ENCODE peak calls at places on chromosomes 1 and 21, in ten cellular contexts. U, M, B, Z, R, N, V, A, T and F are unnamed samples.
A peak's percentile ranks its signal among the peaks of the same experiment; 100 is the strongest.

GRCh38 chr1:83029050-83029449 is 969.9 kb downstream of the TTLL7 start:
- DNase-seq in N (no peak), U (no peak), Z (no peak), V (no peak), R (no peak), A (no peak), T (no peak), M (no peak), B (no peak), F (no peak)

GRCh38 chr21:21007606-21008005 is 9.4 kb downstream of the NCAM2 start:
- DNase-seq in V (no peak), M (no peak), R (no peak), U (no peak), B (peak; percentile 5), N (no peak), Z (no peak), A (no peak), T (no peak), F (no peak)

GRCh38 chr1:217407426-217407825 is 223.5 kb downstream of the GPATCH2 start:
- DNase-seq in Z (no peak), V (no peak), R (no peak), B (no peak), M (no peak), T (no peak), N (no peak), U (peak; percentile 8), A (no peak), F (no peak)

GRCh38 chr1:59126361-59126760 is 170.5 kb upstream of the FGGY start:
- DNase-seq in T (no peak), B (no peak), Z (no peak), M (no peak), V (no peak), U (no peak), R (no peak), N (no peak), A (no peak), F (no peak)

GRCh38 chr1:181036107-181036843 is 2.5 kb downstream of the MR1 start:
- DNase-seq in A (no peak), U (no peak), B (no peak), T (no peak), M (no peak), Z (no peak), N (no peak), V (no peak), R (no peak), F (no peak)

GRCh38 chr1:200960948-200961340 is 62.6 kb downstream of the KIF21B start:
- DNase-seq in A (no peak), M (no peak), N (no peak), V (no peak), U (no peak), Z (no peak), R (no peak), T (no peak), B (no peak), F (no peak)

GRCh38 chr1:44885406-44885805 is 42.4 kb upstream of the PTCH2 start:
- DNase-seq in M (no peak), T (no peak), U (no peak), A (no peak), N (no peak), V (no peak), R (no peak), Z (no peak), B (no peak), F (no peak)

GRCh38 chr21:34526618-34527290 is 14.7 kb upstream of the KCNE1 start:
- DNase-seq in T (peak; percentile 18), B (peak; percentile 100), N (peak; percentile 48), Z (no peak), V (peak; percentile 97), A (peak; percentile 91), R (peak; percentile 85), U (no peak), M (peak; percentile 98), F (no peak)

GRCh38 chr21:21688877-21689276 is 690.7 kb downstream of the NCAM2 start:
- DNase-seq in A (peak; percentile 46), N (no peak), U (no peak), Z (no peak), M (no peak), T (no peak), R (no peak), B (no peak), V (peak; percentile 46), F (no peak)

GRCh38 chr1:33152685-33153432 is 29.0 kb downstream of the TRIM62 start:
- DNase-seq in M (no peak), T (peak; percentile 53), A (no peak), B (no peak), N (no peak), R (peak; percentile 53), Z (no peak), V (no peak), U (no peak), F (no peak)

GRCh38 chr1:145983206-145983675 is 13.1 kb downstream of the TXNIP start:
- DNase-seq in B (no peak), V (peak; percentile 40), M (no peak), T (no peak), R (peak; percentile 89), U (no peak), A (no peak), N (no peak), Z (no peak), F (no peak)

GRCh38 chr1:25914074-25914995 is 8.1 kb upstream of the STMN1 start:
- DNase-seq in Z (no peak), V (no peak), T (no peak), B (no peak), A (peak; percentile 41), R (no peak), U (no peak), M (no peak), N (no peak), F (no peak)

GRCh38 chr1:25918615-25919014 is 12.4 kb upstream of the STMN1 start:
- DNase-seq in B (no peak), V (no peak), R (no peak), T (no peak), M (no peak), Z (no peak), U (no peak), N (no peak), A (no peak), F (no peak)

GRCh38 chr1:25913166-25913565 is 6.9 kb upstream of the STMN1 start:
- DNase-seq in B (no peak), M (no peak), A (no peak), R (no peak), T (no peak), N (no peak), U (no peak), Z (no peak), V (no peak), F (no peak)

GRCh38 chr1:25917996-25918395 is 11.8 kb upstream of the STMN1 start:
- DNase-seq in N (no peak), V (no peak), T (no peak), R (no peak), U (no peak), B (no peak), Z (no peak), M (no peak), A (peak; percentile 28), F (no peak)

GRCh38 chr1:25916460-25916859 is 10.2 kb upstream of the STMN1 start:
- DNase-seq in T (no peak), R (no peak), B (no peak), V (no peak), U (no peak), M (no peak), Z (no peak), N (no peak), A (no peak), F (no peak)
- TF ChIP-seq CTCF in T (no peak), R (no peak), B (no peak), V (no peak), U (no peak), M (no peak), Z (no peak), N (no peak), A (no peak), F (no peak)

DNA sequence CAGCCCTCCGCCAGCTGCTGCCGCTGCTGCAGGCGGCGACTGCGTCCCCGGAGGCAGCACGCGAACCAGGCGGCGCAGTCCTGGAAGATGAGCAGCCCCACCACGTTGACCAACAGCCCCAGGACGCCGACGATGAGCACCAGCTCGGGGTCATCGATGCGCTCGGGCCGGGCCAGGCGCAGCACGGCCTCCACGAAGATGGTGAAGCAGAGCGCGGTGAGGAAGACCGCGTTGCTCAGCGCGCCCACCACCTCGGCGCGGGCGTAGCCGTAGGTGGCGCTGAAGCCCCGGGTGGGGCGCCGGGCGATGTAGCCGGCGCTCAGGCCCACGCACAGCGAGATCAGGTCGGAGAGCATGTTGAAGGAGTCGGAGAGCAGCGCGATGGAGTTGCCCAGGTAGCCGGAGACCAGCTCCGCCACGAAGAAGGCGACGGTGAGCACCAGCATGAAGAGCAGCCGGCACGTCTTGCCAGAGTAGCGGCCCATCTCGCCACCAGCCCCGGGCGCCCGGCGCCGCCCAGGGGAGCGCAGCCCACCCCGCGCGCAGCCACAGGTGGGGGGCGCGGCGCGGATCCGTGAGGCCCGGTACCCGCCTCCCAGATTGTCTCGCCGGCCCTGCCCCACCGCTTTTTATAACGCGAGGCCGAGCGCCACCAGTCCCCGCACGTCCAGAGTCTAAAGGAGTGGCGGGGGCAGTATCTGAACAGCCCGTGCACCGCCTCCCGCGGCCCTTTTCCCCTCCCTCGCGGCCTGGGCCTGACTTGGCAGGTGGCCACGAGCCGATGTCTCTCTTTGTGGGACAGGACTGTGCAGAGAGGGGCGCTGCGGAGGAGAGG is at the start of gene SLC30A10:
- DNase-seq in N (no peak), Z (no peak), T (peak; percentile 28), R (peak; percentile 31), U (peak; percentile 83), V (no peak), M (peak; percentile 5), A (peak; percentile 51), B (no peak), F (no peak)
- TF ChIP-seq CTCF in N (no peak), Z (no peak), T (no peak), R (no peak), U (no peak), V (no peak), M (no peak), A (peak; percentile 11), B (peak; percentile 12), F (no peak)

DNA sequence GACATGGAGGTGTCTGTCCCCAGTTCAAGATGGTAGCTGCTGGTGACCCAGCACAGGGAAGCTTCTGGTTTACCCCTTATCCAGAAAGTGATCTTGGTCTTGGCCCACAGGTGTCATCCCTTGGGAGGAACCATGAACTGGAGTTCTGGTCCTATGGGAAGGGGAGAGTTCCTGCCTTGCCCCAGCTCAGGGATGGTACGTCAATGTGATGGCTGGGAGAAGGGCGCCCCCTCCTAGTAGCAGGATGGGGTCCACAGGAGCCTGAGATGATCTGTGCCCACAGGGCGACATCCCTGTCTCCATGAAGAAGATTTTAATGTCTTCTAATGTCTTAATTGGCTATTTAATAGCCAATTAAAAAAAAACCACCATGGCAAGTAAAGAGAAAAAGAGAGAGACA is 249.8 kb downstream of the SIPA1L2 start:
- DNase-seq in Z (no peak), N (no peak), V (no peak), A (no peak), U (no peak), R (no peak), T (no peak), B (no peak), M (no peak), F (no peak)
- TF ChIP-seq CTCF in Z (no peak), N (no peak), V (no peak), A (no peak), U (no peak), R (no peak), T (no peak), B (no peak), M (no peak), F (no peak)

DNA sequence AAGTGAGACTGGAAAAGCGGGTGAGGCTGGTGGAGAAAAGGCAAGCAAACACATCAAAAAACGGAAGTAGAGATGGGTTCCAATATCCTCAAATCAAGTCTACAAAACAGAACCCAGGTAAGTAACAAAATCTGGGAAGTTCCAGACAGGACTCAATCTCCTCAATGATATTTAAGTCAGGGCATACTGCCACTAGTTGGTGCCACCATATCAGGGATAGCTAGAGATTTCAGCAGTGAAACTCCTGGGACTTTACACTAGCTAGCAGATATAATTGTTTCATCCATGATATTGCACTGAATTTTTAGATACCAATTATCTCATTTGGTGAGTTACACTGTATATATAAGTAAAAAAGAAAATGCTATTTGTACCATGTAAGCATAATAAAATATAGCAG is 52.0 kb downstream of the EYA3 start:
- DNase-seq in T (no peak), B (no peak), U (no peak), M (no peak), A (no peak), Z (no peak), N (no peak), R (no peak), V (peak; percentile 29), F (no peak)
- TF ChIP-seq CTCF in T (no peak), B (no peak), U (no peak), M (no peak), A (no peak), Z (no peak), N (no peak), R (no peak), V (peak; percentile 48), F (no peak)